ENCODE peak calls at places on chromosomes 16 and 17, in six cellular contexts. Z is GM06990; B is HFFc6; J is CD8-positive, alpha-beta T cell; E is cardiac fibroblast; I is WERI-Rb-1. C is an unnamed sample.
A peak's percentile ranks its signal among the peaks of the same experiment; 100 is the strongest.

GRCh38 chr16:57514891-57515600 is 21.3 kb downstream of the CCDC102A start:
- DNase-seq in Z (no peak), B (no peak), J (no peak), E (no peak), I (no peak), C (no peak)

GRCh38 chr17:51995797-51996403 is 162.6 kb downstream of the CA10 start:
- DNase-seq in Z (no peak), B (no peak), J (no peak), E (no peak), I (no peak), C (no peak)

GRCh38 chr17:66727634-66728570 is 107.0 kb upstream of the CACNG5 start:
- DNase-seq in Z (peak; percentile 27), B (peak; percentile 50), J (no peak), E (peak; percentile 61), I (peak; percentile 89), C (no peak)

GRCh38 chr17:73015722-73016276 is 76.7 kb downstream of the SLC39A11 start:
- DNase-seq in Z (no peak), B (no peak), J (no peak), E (no peak), I (no peak), C (no peak)

GRCh38 chr16:1613728-1614225 is 1.6 kb downstream of the CRAMP1 start:
- DNase-seq in Z (no peak), B (no peak), J (no peak), E (peak; percentile 37), I (no peak), C (no peak)

GRCh38 chr16:35310999-35311398 is 1851.6 kb downstream of the TP53TG3F start:
- DNase-seq in Z (no peak), B (no peak), J (no peak), E (no peak), I (no peak), C (no peak)

GRCh38 chr16:57422026-57422944 is 17.7 kb downstream of the CCL17 start:
- DNase-seq in Z (no peak), B (peak; percentile 41), J (no peak), E (peak; percentile 74), I (peak; percentile 59), C (no peak)

GRCh38 chr16:16960785-16961184 is 510.0 kb downstream of the XYLT1 start:
- DNase-seq in Z (no peak), B (no peak), J (no peak), E (no peak), I (no peak), C (no peak)

GRCh38 chr17:75602644-75603043 is 15.0 kb downstream of the MYO15B start:
- DNase-seq in Z (no peak), B (no peak), J (no peak), E (no peak), I (no peak), C (no peak)

GRCh38 chr17:39996789-39997188 is 16.2 kb downstream of the PSMD3 start:
- DNase-seq in Z (no peak), B (no peak), J (no peak), E (no peak), I (peak; percentile 60), C (no peak)

GRCh38 chr17:39921323-39921722 is 2.9 kb upstream of the GSDMB start:
- DNase-seq in Z (peak; percentile 44), B (no peak), J (no peak), E (no peak), I (no peak), C (no peak)

GRCh38 chr16:17836868-17837602 is 366.3 kb upstream of the XYLT1 start:
- DNase-seq in Z (no peak), B (peak; percentile 96), J (no peak), E (peak; percentile 87), I (peak; percentile 16), C (no peak)

DNA sequence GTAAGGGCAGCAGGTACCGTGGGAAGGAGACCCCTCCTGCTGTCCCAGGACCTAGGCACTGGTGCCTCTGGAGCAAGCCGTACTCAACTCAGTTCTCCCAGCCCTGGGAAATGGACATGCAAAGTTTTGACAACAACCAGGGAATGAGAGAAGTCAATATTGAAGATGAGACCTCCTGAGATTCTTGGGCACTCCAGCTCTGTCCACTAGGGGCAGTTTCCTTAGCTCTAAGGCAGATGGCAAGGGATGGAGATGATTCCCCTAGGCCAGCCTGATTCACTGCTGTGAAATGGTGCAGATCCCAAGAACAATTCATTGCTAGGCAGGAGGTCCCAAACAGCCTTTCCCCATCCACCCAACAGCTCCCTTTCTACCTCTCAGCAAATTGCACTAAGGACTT is 20.6 kb upstream of the SDR42E2 start:
- DNase-seq in Z (no peak), B (peak; percentile 28), J (no peak), E (peak; percentile 55), I (peak; percentile 46), C (no peak)
- TF ChIP-seq CTCF in Z (peak; percentile 53), B (peak; percentile 75), J (no peak), E (peak; percentile 63), I (peak; percentile 88), C (no peak)

GRCh38 chr17:79831367-79832210 is 7.7 kb downstream of the CBX4 start:
- DNase-seq in Z (no peak), B (no peak), J (no peak), E (no peak), I (no peak), C (no peak)

GRCh38 chr17:79830763-79831366 is 8.4 kb downstream of the CBX4 start:
- DNase-seq in Z (no peak), B (no peak), J (no peak), E (no peak), I (no peak), C (no peak)

GRCh38 chr17:79833110-79833450 is 6.2 kb downstream of the CBX4 start:
- DNase-seq in Z (no peak), B (no peak), J (no peak), E (no peak), I (no peak), C (no peak)

GRCh38 chr17:79833744-79834574 is 5.3 kb downstream of the CBX4 start:
- DNase-seq in Z (no peak), B (no peak), J (no peak), E (no peak), I (no peak), C (no peak)

DNA sequence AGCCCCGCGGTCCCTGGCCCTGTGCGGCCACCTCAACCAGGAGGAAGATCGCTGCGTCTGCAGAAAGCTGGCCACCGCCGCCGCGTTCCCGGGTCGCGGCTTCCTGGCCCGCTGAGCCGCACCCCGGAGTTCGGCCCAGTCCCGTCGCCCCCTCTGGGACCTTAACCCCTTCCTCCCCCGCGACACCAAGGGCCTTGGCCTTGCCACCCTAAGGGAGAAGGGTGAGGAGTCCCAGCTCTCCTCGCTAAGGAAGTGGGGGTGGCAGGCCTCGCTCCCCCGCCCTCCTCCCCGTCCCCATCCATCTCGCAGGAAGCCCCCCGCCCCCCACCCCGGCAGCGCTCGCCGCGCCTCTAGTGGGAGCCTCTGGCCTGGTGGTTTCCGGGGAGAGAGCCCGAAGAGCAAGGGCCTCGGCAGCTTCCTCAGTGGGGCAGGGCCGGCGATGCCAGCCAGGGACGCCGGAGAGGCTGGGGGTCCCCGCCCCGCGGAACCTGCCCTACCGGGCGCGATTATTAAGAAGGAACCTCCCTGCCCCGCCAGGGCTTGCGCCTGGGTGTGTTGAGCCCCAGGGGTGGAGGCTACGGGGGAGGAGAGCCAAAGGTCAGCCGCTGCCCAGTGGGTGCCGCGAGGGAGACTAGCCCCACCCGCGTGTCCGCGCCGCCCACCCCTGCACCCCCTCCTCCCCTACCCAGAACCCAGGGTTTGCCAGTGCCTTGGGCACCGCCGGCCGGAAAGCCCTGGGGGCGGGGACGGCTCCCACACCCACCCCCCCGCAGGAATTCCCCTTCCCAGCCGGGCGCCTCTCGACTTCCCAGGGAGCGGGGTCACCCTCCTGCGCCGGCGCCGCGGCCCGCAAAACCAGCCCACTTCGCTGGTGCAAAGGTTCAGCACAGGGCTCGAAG is 6.8 kb downstream of the CBX4 start:
- DNase-seq in Z (no peak), B (no peak), J (no peak), E (no peak), I (no peak), C (no peak)
- TF ChIP-seq CTCF in Z (no peak), B (no peak), J (no peak), E (no peak), I (no peak), C (no peak)

GRCh38 chr17:80361495-80362220 is 53.3 kb upstream of the ENDOV start:
- DNase-seq in Z (no peak), B (no peak), J (no peak), E (peak; percentile 23), I (peak; percentile 70), C (no peak)
- TF ChIP-seq CTCF in Z (peak; percentile 31), B (peak; percentile 59), J (peak; percentile 18), E (peak; percentile 55), I (peak; percentile 70), C (no peak)

DNA sequence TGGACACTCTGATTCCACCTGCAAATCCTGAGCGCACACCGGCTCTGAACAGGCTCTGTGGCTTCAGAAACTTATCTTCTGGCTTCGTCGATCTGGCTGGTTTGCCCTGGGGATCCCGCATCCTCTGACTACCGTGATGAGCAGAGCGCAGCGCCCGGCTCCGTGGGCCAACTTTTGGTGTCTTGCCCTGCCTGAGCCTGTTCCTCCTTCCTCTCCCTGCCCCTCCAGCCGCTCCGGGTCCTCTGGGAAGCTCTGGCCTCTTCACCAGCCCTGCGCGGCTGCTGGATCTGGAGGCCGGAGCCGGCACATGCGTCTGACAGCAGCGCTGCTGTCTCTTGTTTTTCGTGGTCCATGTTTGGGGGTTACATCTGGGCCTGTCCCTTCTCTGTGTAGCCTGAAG is 65.6 kb downstream of the JPH3 start:
- DNase-seq in Z (no peak), B (no peak), J (no peak), E (no peak), I (no peak), C (no peak)
- TF ChIP-seq CTCF in Z (no peak), B (no peak), J (no peak), E (no peak), I (no peak), C (no peak)

GRCh38 chr17:7887038-7887481 is 1.5 kb upstream of the CHD3 start:
- DNase-seq in Z (no peak), B (no peak), J (no peak), E (no peak), I (no peak), C (no peak)

GRCh38 chr17:7888184-7888920 is at the start of gene CHD3:
- DNase-seq in Z (no peak), B (no peak), J (peak; percentile 58), E (peak; percentile 32), I (no peak), C (no peak)

GRCh38 chr17:7886227-7887037 is 2.2 kb upstream of the CHD3 start:
- DNase-seq in Z (peak; percentile 70), B (no peak), J (peak; percentile 65), E (peak; percentile 16), I (peak; percentile 34), C (peak; percentile 44)

GRCh38 chr17:7889166-7889584 is 586 bp downstream of the CHD3 start:
- DNase-seq in Z (no peak), B (peak; percentile 88), J (peak; percentile 53), E (peak; percentile 91), I (peak; percentile 78), C (no peak)

GRCh38 chr17:7887482-7888183 is 956 bp upstream of the CHD3 start:
- DNase-seq in Z (peak; percentile 82), B (peak; percentile 92), J (peak; percentile 88), E (peak; percentile 98), I (peak; percentile 88), C (peak; percentile 60)
- TF ChIP-seq CTCF in Z (no peak), B (no peak), J (no peak), E (no peak), I (no peak), C (no peak)

DNA sequence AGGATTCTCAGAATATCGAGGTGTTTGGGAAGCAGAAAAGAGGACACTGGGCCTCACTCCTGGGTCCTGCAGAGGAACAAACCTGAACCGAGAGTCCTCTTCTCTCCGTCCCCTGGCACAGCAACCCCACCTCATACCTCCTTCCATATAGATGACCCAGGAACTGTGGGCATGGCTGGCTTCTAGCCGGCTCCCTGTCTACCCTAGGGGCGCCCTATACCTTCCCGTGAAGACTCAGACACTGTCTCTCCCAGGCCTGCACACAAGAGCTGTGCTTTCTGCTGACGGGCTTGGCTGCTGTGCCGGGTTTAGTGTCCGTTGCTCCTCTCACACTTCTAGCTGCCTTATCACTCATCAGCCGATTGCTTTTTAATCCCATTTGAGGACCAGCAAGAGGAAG is 46.5 kb upstream of the CRISPLD2 start:
- DNase-seq in Z (no peak), B (no peak), J (no peak), E (no peak), I (no peak), C (no peak)
- TF ChIP-seq CTCF in Z (no peak), B (no peak), J (no peak), E (no peak), I (no peak), C (no peak)